ENCODE peak calls at places on chromosomes 3 and 15, in four cellular contexts. X is GM12891, T is GM12878, V is SK-N-SH. Z is an unnamed sample.

GRCh38 chr3:134028486-134029255 is 1.1 kb downstream of the SLCO2A1 start:
- DNase-seq in X (no peak), T (no peak), V (no peak), Z (no peak)

GRCh38 chr15:78120523-78120922 is 10.7 kb downstream of the CIB2 start:
- DNase-seq in X (no peak), T (no peak), V (no peak), Z (no peak)

GRCh38 chr3:65479967-65480366 is 558.8 kb downstream of the MAGI1 start:
- DNase-seq in X (no peak), T (no peak), V (no peak), Z (no peak)

GRCh38 chr3:64880926-64881325 is 193.1 kb upstream of the ADAMTS9 start:
- DNase-seq in X (no peak), T (no peak), V (no peak), Z (no peak)

GRCh38 chr15:23415321-23415865 is 31.6 kb downstream of the GOLGA6L2 start:
- DNase-seq in X (no peak), T (no peak), V (no peak), Z (no peak)

GRCh38 chr3:186596568-186597287 is 16.1 kb upstream of the AHSG start:
- DNase-seq in X (no peak), T (no peak), V (no peak), Z (no peak)

GRCh38 chr3:62722344-62722743 is 152.9 kb downstream of the CADPS start:
- DNase-seq in X (no peak), T (no peak), V (no peak), Z (no peak)

GRCh38 chr3:62954579-62954978 is 79.4 kb upstream of the CADPS start:
- DNase-seq in X (no peak), T (peak), V (no peak), Z (no peak)

GRCh38 chr3:119310052-119310451 is 15.9 kb downstream of the ARHGAP31 start:
- DNase-seq in X (no peak), T (no peak), V (no peak), Z (no peak)

GRCh38 chr3:151403246-151403645 is 18.7 kb upstream of the P2RY12 start:
- DNase-seq in X (no peak), T (no peak), V (no peak), Z (no peak)

GRCh38 chr3:186605078-186605477 is 7.8 kb upstream of the AHSG start:
- DNase-seq in X (no peak), T (no peak), V (no peak), Z (no peak)

GRCh38 chr3:16898595-16899395 is 14.0 kb downstream of the PLCL2 start:
- DNase-seq in X (no peak), T (no peak), V (peak), Z (no peak)

GRCh38 chr3:16896820-16897219 is 12.1 kb downstream of the PLCL2 start:
- DNase-seq in X (no peak), T (no peak), V (no peak), Z (no peak)

GRCh38 chr3:16896094-16896627 is 11.4 kb downstream of the PLCL2 start:
- DNase-seq in X (no peak), T (no peak), V (no peak), Z (no peak)

GRCh38 chr3:16899919-16900318 is 15.2 kb downstream of the PLCL2 start:
- DNase-seq in X (no peak), T (no peak), V (no peak), Z (no peak)

DNA sequence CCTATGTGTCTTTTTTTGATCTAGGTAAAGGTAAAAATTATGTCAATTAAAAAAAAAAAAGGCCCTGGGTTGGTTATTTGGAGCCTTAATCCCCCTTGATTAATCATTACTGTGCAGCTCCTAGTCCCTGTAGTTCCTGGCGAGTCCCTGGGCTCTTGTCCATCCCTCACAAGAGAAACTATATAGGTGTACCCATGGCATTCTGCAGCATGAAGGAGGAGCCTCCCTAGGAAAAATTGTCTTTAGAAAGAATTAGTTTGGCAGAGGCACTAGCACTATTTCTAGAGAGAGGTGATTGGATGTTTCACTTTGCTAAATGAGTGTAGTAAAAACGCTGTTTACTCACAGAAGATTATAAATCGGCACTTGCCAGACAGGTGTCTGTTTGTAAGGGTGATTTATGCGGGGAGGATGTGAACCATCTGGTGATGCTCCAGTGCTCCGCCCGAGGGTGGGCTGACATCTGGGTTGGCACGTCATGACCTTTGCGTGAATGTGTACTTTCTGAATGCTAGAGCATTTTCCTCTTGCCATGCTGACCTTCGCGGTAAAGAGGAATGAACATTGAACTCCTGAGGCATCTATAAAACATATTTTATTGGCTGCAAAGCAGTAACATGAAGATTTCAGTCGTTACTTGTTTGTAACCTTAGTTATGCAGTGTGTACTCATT is 12.6 kb downstream of the PLCL2 start:
- DNase-seq in X (peak), T (peak), V (peak), Z (no peak)
- TF ChIP-seq TAF1 in X (no peak), T (no peak), V (no peak), Z (no peak)

GRCh38 chr3:78277793-78278192 is 1237.9 kb downstream of the ROBO2 start:
- DNase-seq in X (no peak), T (no peak), V (no peak), Z (no peak)
- TF ChIP-seq POLR2AphosphoS5 in X (no peak), T (no peak), V (no peak), Z (no peak)

DNA sequence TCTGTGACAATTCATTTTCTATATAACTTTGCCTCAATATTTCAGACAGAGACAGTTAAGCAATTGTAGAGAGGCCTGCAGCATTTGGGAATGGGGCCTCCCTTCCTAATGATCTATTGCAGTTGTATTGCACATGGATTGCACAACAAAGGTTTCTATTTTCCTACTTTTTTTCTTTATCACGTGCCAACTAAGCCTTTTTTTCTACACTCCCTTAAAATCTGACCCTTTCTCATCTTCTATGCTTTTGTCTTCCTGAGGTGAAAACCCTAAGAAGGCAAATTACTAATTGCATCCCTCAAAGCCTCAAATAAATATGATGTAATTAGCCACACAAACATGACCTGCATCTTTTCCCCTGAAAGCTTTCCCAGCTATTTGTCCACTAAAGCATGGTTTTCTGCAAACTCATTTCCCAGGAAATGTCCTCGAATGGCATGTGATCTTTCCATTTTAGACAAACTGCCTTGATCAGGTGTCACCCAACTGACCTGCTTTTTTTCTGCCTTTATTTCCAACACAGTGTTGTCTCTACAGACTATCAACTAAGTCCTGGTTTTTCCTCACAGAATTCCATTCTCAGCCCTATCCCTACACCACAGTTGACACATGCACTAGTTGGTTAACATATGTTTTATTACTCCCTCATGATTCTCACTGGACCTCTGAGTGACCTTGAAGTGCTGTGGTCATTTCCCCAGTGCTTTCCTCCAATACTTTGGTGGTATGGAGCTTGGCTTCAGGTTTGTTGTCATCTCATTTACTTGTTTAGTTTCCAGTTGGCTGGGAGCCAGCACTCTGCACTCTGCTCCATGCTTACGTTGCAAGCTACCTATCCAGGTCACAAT is 31.9 kb upstream of the TSC22D2 start:
- DNase-seq in X (no peak), T (no peak), V (no peak), Z (no peak)
- TF ChIP-seq TAF1 in X (no peak), T (no peak), V (no peak), Z (no peak)

DNA sequence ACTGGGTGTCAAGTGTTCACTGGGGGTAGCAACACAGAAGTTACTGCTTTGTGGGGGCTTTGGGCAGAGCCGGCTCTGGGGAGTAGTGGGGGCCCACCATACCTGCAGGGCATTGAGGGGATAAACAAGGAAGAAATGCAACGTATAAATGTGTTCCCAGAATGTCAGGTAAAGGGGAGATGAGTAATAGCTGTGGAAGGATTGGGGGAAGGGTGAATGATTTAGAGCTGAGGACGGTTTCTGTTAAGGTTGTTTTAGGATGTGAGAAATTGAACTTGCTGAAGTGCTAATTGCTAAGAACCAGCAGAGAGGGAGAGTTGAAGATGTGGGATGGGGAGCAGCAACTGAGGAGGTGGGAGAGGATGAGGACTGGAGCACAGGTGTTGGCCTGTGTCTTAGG is 10.7 kb downstream of the SCG5 start:
- DNase-seq in X (no peak), T (no peak), V (no peak), Z (no peak)
- TF ChIP-seq POLR2AphosphoS5 in X (no peak), T (no peak), V (no peak), Z (no peak)

DNA sequence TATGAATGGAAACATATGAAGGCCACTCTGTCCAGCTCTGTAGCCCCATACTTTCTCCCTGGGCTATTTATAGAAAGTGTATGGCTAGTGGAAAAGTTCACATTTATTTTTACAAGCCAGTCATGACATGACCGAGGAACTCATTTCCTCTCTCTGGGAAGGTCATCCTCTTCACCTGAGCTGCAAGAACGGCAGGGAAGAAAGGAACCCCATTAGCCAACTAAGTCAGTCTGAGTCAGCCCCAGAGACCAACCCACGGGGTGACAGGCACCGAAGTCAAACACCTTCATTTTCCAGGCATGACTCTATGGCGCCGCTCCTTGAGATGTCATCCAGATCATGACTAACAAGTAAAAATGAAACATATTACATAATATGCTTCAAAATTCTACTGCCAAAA is 4.8 kb downstream of the PAQR9 start:
- DNase-seq in X (no peak), T (no peak), V (no peak), Z (no peak)
- TF ChIP-seq TAF1 in X (no peak), T (no peak), V (no peak), Z (no peak)

GRCh38 chr15:70380484-70380883 is 282.8 kb upstream of the TLE3 start:
- DNase-seq in X (no peak), T (no peak), V (no peak), Z (no peak)
- TF ChIP-seq POLR2AphosphoS5 in X (no peak), T (no peak), V (no peak), Z (no peak)

GRCh38 chr15:34323217-34323616 is 14.4 kb downstream of the SLC12A6 start:
- DNase-seq in X (no peak), T (no peak), V (no peak), Z (no peak)

GRCh38 chr15:34314491-34314890 is 23.1 kb downstream of the SLC12A6 start:
- DNase-seq in X (no peak), T (no peak), V (no peak), Z (no peak)

DNA sequence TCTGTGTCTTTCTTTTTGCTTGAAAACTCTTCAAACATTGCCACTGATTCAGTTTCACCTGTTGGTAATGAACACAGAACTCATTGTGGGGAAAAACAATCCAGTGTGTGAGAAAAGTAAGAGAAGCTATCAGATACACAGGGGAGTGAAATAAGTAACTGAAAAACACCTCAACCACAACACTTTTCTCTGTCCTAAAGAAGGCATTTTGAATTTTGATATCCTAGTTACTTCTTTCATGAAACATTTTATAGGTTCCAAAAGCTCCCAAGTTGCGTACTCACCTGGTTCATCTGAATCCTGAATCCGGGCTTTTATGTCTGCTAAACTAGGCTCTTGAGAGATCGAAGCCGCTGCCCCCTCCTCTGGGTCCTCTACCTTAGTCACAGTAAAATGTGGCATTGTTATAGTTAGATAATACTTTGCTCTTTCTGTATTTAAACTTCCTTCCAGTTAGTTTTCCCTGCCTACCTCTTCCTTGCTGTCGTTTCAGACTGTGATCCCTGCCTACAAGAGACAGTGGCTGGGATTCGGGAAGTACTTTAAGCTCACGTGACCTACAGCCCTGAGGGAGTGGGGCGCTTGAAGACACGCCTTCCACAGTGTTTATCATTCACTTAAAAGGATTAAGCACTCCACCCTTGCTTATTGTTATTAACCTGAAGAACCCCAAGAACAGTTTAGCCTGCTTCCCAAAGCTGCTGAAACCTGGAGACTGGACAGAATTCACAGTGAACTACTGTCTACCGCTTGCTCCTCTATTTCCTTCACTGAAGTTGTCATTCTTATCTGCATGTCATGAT is 19.1 kb downstream of the SLC12A6 start:
- DNase-seq in X (no peak), T (no peak), V (no peak), Z (no peak)
- TF ChIP-seq TAF1 in X (no peak), T (no peak), V (no peak), Z (no peak)

GRCh38 chr15:83845230-83845629 is 191.3 kb downstream of the ADAMTSL3 start:
- DNase-seq in X (no peak), T (no peak), V (no peak), Z (no peak)
- TF ChIP-seq POLR2AphosphoS5 in X (no peak), T (no peak), V (no peak), Z (no peak)

Z was measured in GM12892.